ENCODE peak calls at places on chromosomes 3 and 15, in eight cellular contexts. Y is HS-5; O is NCI-H1092; U is stimulated activated CD8-positive, alpha-beta memory T cell treated with anti-CD3 and anti-CD28 coated beads, Interleukin-4, amount 100 ng/mL, for 48 hours; T is SW 1271; H is neuronal stem cell; N is activated CD8-positive, alpha-beta memory T cell treated with anti-CD3 and anti-CD28 coated beads, Interleukin-2, amount 50 U/mL, for 48 hours; L is iPS-NIHi11. R is an unnamed sample.
A peak's percentile ranks its signal among the peaks of the same experiment; 100 is the strongest.

GRCh38 chr3:37271636-37272035 is 97.3 kb upstream of the LRRFIP2 start:
- DNase-seq in Y (no peak), O (no peak), U (no peak), T (no peak), H (no peak), N (no peak), L (no peak), R (no peak)

GRCh38 chr15:39931615-39932014 is 2.3 kb upstream of the EIF2AK4 start:
- DNase-seq in Y (no peak), O (no peak), U (no peak), T (no peak), H (no peak), N (no peak), L (no peak), R (no peak)

GRCh38 chr3:57910988-57911387 is 97.2 kb upstream of the FLNB start:
- DNase-seq in Y (no peak), O (no peak), U (no peak), T (peak; percentile 9), H (no peak), N (no peak), L (peak; percentile 23), R (no peak)

GRCh38 chr3:41405466-41405865 is 206.2 kb downstream of the CTNNB1 start:
- DNase-seq in Y (no peak), O (no peak), U (no peak), T (no peak), H (no peak), N (no peak), L (no peak), R (no peak)

GRCh38 chr3:11289864-11290263 is 17.7 kb downstream of the ATG7 start:
- DNase-seq in Y (no peak), O (no peak), U (no peak), T (no peak), H (no peak), N (no peak), L (no peak), R (no peak)

GRCh38 chr15:100879461-100880138 is at the start of gene ALDH1A3:
- DNase-seq in Y (no peak), O (no peak), U (no peak), T (no peak), H (no peak), N (no peak), L (peak; percentile 71), R (peak; percentile 57)

GRCh38 chr3:39196671-39197446 is 4.5 kb upstream of the XIRP1 start:
- DNase-seq in Y (no peak), O (peak; percentile 35), U (no peak), T (no peak), H (no peak), N (no peak), L (no peak), R (no peak)

GRCh38 chr15:75904241-75904631 is 558 bp downstream of the FBXO22 start:
- DNase-seq in Y (no peak), O (peak; percentile 21), U (peak; percentile 52), T (peak; percentile 58), H (peak; percentile 32), N (no peak), L (peak; percentile 39), R (no peak)

GRCh38 chr3:9906480-9906879 is 3.8 kb downstream of the IL17RE start:
- DNase-seq in Y (no peak), O (no peak), U (no peak), T (no peak), H (no peak), N (no peak), L (no peak), R (no peak)

GRCh38 chr15:99118258-99118632 is 13.4 kb downstream of the SYNM start:
- DNase-seq in Y (no peak), O (no peak), U (no peak), T (no peak), H (no peak), N (no peak), L (no peak), R (no peak)

GRCh38 chr3:170606675-170607074 is 20.8 kb upstream of the SLC7A14 start:
- DNase-seq in Y (no peak), O (no peak), U (no peak), T (no peak), H (no peak), N (no peak), L (no peak), R (no peak)

GRCh38 chr15:45401665-45402161 is 23.4 kb upstream of the GATM start:
- DNase-seq in Y (no peak), O (no peak), U (no peak), T (no peak), H (no peak), N (no peak), L (no peak), R (no peak)

GRCh38 chr3:35137612-35138011 is 501.7 kb upstream of the ARPP21 start:
- DNase-seq in Y (no peak), O (no peak), U (no peak), T (no peak), H (no peak), N (no peak), L (no peak), R (no peak)

GRCh38 chr3:176739169-176739568 is 458.1 kb downstream of the TBL1XR1 start:
- DNase-seq in Y (no peak), O (no peak), U (no peak), T (no peak), H (no peak), N (no peak), L (no peak), R (no peak)

GRCh38 chr3:156668073-156668763 is 6.2 kb upstream of the TIPARP start:
- DNase-seq in Y (peak; percentile 79), O (no peak), U (no peak), T (no peak), H (no peak), N (no peak), L (no peak), R (no peak)

GRCh38 chr3:88038561-88038960 is 20.2 kb downstream of the CGGBP1 start:
- DNase-seq in Y (no peak), O (no peak), U (no peak), T (no peak), H (no peak), N (no peak), L (no peak), R (no peak)

GRCh38 chr3:123019591-123019990 is 8.0 kb downstream of the SEMA5B start:
- DNase-seq in Y (no peak), O (no peak), U (no peak), T (no peak), H (no peak), N (no peak), L (no peak), R (no peak)

GRCh38 chr3:111691293-111691909 is 96.3 kb upstream of the ZBED2 start:
- DNase-seq in Y (no peak), O (peak; percentile 39), U (no peak), T (peak; percentile 78), H (no peak), N (no peak), L (peak; percentile 21), R (no peak)

R was measured in ecto neural progenitor cell.